ENCODE peak calls at places on chromosomes 4 and X, in eight cellular contexts. C, Q, R, N, Y, W, P and B are unnamed samples.

GRCh38 chr4:7945709-7946380 is 6.2 kb upstream of the AFAP1 start:
- DNase-seq in C (no peak), Q (no peak), R (no peak), N (no peak), Y (peak), W (no peak), P (no peak), B (no peak)

GRCh38 chr4:54784188-54784671 is 126.5 kb downstream of the KIT start:
- DNase-seq in C (no peak), Q (peak), R (peak), N (no peak), Y (peak), W (peak), P (peak), B (no peak)

GRCh38 chrX:132612990-132613564 is 124.2 kb upstream of the MBNL3 start:
- DNase-seq in C (no peak), Q (peak), R (no peak), N (peak), Y (no peak), W (no peak), P (peak), B (no peak)

GRCh38 chr4:53916431-53916889 is 147.9 kb downstream of the CHIC2 start:
- DNase-seq in C (no peak), Q (no peak), R (no peak), N (no peak), Y (no peak), W (no peak), P (no peak), B (no peak)

GRCh38 chr4:2253160-2254084 is 8.5 kb downstream of the MXD4 start:
- DNase-seq in C (no peak), Q (no peak), R (peak), N (no peak), Y (peak), W (peak), P (peak), B (no peak)

GRCh38 chrX:53125506-53125905 is 31.6 kb downstream of the KANTR start:
- DNase-seq in C (no peak), Q (no peak), R (no peak), N (no peak), Y (no peak), W (no peak), P (no peak), B (no peak)

GRCh38 chrX:13261348-13261747 is 58.5 kb downstream of the ATXN3L start:
- DNase-seq in C (no peak), Q (no peak), R (no peak), N (no peak), Y (no peak), W (no peak), P (no peak), B (no peak)

GRCh38 chr4:15778742-15779231 is 659 bp downstream of the CD38 start:
- DNase-seq in C (no peak), Q (peak), R (no peak), N (no peak), Y (peak), W (peak), P (peak), B (no peak)

GRCh38 chr4:186627226-186627865 is 72.0 kb upstream of the MTNR1A start:
- DNase-seq in C (no peak), Q (no peak), R (no peak), N (no peak), Y (no peak), W (no peak), P (no peak), B (no peak)

GRCh38 chrX:68647156-68647957 is at the start of gene STARD8:
- DNase-seq in C (peak), Q (no peak), R (no peak), N (peak), Y (no peak), W (no peak), P (no peak), B (peak)

GRCh38 chr4:1765409-1766335 is 27.4 kb upstream of the FGFR3 start:
- DNase-seq in C (no peak), Q (no peak), R (no peak), N (no peak), Y (no peak), W (no peak), P (no peak), B (no peak)

GRCh38 chrX:55778322-55778721 is 60.8 kb downstream of the RRAGB start:
- DNase-seq in C (no peak), Q (no peak), R (peak), N (no peak), Y (no peak), W (no peak), P (no peak), B (no peak)

GRCh38 chr4:83490876-83491450 is 6.1 kb upstream of the ABRAXAS1 start:
- DNase-seq in C (peak), Q (no peak), R (no peak), N (peak), Y (no peak), W (no peak), P (no peak), B (peak)

GRCh38 chr4:2812985-2813384 is 20.1 kb downstream of the SH3BP2 start:
- DNase-seq in C (no peak), Q (no peak), R (no peak), N (no peak), Y (no peak), W (no peak), P (no peak), B (no peak)

GRCh38 chrX:11702420-11702819 is 36.7 kb upstream of the ARHGAP6 start:
- DNase-seq in C (no peak), Q (no peak), R (no peak), N (no peak), Y (no peak), W (no peak), P (no peak), B (no peak)

GRCh38 chr4:30619679-30620078 is 100.5 kb upstream of the PCDH7 start:
- DNase-seq in C (no peak), Q (no peak), R (no peak), N (no peak), Y (no peak), W (no peak), P (no peak), B (no peak)

GRCh38 chr4:189049682-189050081 is 891.0 kb upstream of the FRG1 start:
- DNase-seq in C (no peak), Q (no peak), R (no peak), N (no peak), Y (no peak), W (no peak), P (no peak), B (no peak)

GRCh38 chr4:37968747-37969146 is 8.5 kb downstream of the PTTG2 start:
- DNase-seq in C (no peak), Q (no peak), R (no peak), N (no peak), Y (no peak), W (no peak), P (no peak), B (no peak)

GRCh38 chr4:158670975-158671664 is 567 bp downstream of the C4orf46 start:
- DNase-seq in C (peak), Q (peak), R (no peak), N (peak), Y (peak), W (peak), P (peak), B (peak)

GRCh38 chr4:158669310-158669709 is 2.4 kb downstream of the C4orf46 start:
- DNase-seq in C (no peak), Q (no peak), R (no peak), N (no peak), Y (no peak), W (no peak), P (no peak), B (no peak)

GRCh38 chr4:158673633-158674032 is 1.5 kb downstream of the ETFDH start:
- DNase-seq in C (no peak), Q (no peak), R (no peak), N (no peak), Y (no peak), W (no peak), P (no peak), B (no peak)

GRCh38 chr4:158671915-158672806 is at the start of gene ETFDH:
- DNase-seq in C (peak), Q (peak), R (peak), N (peak), Y (peak), W (peak), P (peak), B (peak)

GRCh38 chr4:158671665-158671914 is at the start of gene C4orf46:
- DNase-seq in C (no peak), Q (no peak), R (no peak), N (no peak), Y (no peak), W (no peak), P (no peak), B (no peak)
- TF ChIP-seq POLR2A in C (peak), Q (no peak), R (no peak), N (peak), Y (no peak), W (no peak), P (no peak), B (peak)

DNA sequence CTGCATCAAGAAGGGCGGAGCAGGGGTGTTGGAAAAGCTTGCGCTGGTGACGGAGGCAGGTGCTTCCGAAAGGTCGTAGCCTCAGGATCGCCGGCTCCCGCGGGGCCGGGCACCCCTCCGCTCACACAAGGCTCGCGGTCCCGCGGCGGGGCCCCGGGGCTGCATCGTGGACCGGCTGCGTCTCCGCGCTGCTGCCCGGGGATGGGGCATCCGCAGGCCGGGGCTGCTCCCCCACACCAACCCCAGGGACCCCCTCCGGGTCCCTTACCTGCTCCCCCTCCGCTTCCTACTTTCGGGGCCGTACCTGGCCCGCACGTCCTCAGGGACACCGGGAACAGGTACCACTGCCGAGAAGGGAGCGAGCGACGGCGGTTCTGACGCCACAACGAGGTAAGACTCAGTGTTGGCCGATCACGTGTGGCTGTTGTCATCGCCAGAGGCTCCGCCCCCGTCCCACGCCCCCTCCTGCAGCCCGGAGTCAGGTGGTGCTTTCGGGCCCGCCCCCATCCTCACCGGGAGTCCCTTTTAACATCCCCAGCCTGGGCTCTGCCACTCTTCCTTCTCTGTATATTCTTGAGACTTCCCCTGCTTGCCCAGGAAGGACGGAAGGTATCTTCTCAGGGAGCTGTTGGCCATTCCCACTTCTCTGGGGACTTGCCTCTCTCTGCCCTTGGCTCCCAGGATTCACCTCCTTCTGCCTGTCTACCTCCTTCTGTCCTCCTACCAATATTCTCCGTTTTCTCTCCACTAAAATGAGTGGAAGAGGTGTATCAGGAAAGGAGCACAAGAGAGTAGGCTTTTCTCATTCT is at the start of gene BEX2:
- DNase-seq in C (no peak), Q (peak), R (peak), N (peak), Y (peak), W (peak), P (peak), B (peak)
- TF ChIP-seq POLR2A in C (no peak), Q (peak), R (peak), N (peak), Y (no peak), W (no peak), P (peak), B (no peak)

DNA sequence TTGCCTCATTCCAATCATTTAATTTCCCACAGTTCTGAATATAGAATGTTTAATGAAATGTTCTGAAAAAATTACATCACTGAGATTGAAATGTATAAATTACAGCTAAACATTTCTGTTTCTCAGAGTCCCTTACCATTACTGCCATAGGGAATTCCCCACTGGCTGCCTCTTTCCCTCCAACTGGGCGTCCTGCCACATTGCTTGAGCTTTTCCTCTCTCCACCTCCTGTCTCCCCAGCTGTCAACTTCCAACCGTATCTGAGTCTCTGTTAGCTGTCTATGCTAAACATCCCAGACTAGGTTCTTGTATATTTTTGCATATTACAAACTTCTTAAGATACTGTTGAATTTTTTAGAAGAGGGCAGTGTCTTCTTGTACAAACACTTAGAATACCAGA is 407.3 kb upstream of the SLIT2 start:
- DNase-seq in C (no peak), Q (no peak), R (no peak), N (no peak), Y (no peak), W (no peak), P (no peak), B (no peak)
- TF ChIP-seq POLR2A in C (no peak), Q (no peak), R (no peak), N (no peak), Y (no peak), W (no peak), P (no peak), B (no peak)

GRCh38 chr4:88208146-88208545 is 49.7 kb upstream of the ABCG2 start:
- DNase-seq in C (no peak), Q (no peak), R (no peak), N (no peak), Y (no peak), W (no peak), P (no peak), B (no peak)

GRCh38 chr4:88202443-88202842 is 44.0 kb upstream of the ABCG2 start:
- DNase-seq in C (no peak), Q (no peak), R (no peak), N (no peak), Y (no peak), W (no peak), P (no peak), B (no peak)

GRCh38 chr4:88200186-88200585 is 41.7 kb upstream of the ABCG2 start:
- DNase-seq in C (no peak), Q (no peak), R (no peak), N (no peak), Y (no peak), W (no peak), P (no peak), B (no peak)

DNA sequence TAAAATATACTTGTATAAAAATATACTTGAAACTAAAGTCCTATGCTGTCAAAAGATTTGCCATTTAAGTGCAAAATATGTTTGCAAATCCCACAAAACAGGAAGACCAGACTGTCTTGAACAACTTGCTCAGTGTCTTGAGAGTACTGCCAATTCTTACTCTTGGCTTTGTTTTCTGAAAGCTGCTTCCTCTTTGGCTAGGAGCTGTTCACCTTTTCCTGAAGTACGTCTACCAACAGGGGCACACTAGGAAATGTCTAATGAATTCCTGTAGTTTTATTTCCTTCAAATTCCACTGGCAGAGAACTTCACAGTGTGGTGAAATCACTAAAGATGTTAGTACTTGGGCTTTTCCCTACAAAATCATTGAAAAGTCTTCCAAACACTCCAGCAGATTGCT is 46.4 kb upstream of the ABCG2 start:
- DNase-seq in C (no peak), Q (no peak), R (no peak), N (no peak), Y (no peak), W (no peak), P (no peak), B (no peak)
- TF ChIP-seq POLR2A in C (no peak), Q (no peak), R (no peak), N (no peak), Y (no peak), W (no peak), P (no peak), B (no peak)

GRCh38 chr4:40246938-40247337 is 50.1 kb downstream of the RHOH start:
- DNase-seq in C (no peak), Q (no peak), R (no peak), N (no peak), Y (no peak), W (no peak), P (no peak), B (no peak)

GRCh38 chr4:40246547-40246900 is 49.7 kb downstream of the RHOH start:
- DNase-seq in C (no peak), Q (no peak), R (no peak), N (no peak), Y (no peak), W (no peak), P (no peak), B (no peak)

GRCh38 chr4:40245794-40246546 is 49.1 kb downstream of the RHOH start:
- DNase-seq in C (no peak), Q (no peak), R (no peak), N (no peak), Y (no peak), W (no peak), P (no peak), B (no peak)

GRCh38 chr4:40243390-40243948 is 46.6 kb downstream of the RHOH start:
- DNase-seq in C (no peak), Q (no peak), R (no peak), N (no peak), Y (no peak), W (no peak), P (no peak), B (no peak)

DNA sequence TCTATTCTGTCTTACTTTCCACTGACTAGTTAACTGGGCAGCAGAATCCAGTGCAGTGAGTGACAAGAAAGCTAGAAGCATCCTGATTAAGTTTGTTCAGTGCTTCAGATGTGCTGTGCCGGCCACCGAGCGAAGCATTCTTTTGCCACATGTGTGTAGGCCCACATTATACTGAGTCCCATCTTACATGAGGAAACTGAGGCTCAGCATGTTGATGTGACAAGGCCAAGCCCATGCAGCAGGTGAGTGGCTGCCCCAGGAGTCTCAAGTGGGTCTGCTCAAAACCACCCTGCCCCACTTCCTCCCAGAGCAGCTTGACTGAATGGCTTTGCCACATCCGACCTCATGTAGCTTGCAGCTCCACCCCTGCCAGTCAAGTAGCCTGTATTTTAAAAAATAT is 50.5 kb downstream of the RHOH start:
- DNase-seq in C (no peak), Q (peak), R (no peak), N (no peak), Y (no peak), W (no peak), P (no peak), B (no peak)
- TF ChIP-seq POLR2A in C (no peak), Q (no peak), R (no peak), N (no peak), Y (no peak), W (no peak), P (no peak), B (no peak)